ENCODE peak calls at places on chromosomes 12 and 14, in four cellular contexts. One of them, this sample, is unnamed.

GRCh38 chr14:90552465-90553297 is 155.9 kb downstream of the CALM1 start:
- DNase-seq in CD8-positive, alpha-beta T cell: no peak
- DNase-seq in SK-N-SH: no peak
- DNase-seq in upper lobe of right lung: peak
- DNase-seq in this sample: no peak

GRCh38 chr12:34340534-34341361 is 318.5 kb downstream of the ALG10 start:
- DNase-seq in CD8-positive, alpha-beta T cell: no peak
- DNase-seq in SK-N-SH: no peak
- DNase-seq in upper lobe of right lung: no peak
- DNase-seq in this sample: no peak

GRCh38 chr12:121128908-121129704 is 3.6 kb upstream of the P2RX7 start:
- DNase-seq in CD8-positive, alpha-beta T cell: peak
- DNase-seq in SK-N-SH: peak
- DNase-seq in upper lobe of right lung: peak
- DNase-seq in this sample: peak

GRCh38 chr12:123471374-123472068 is 13.6 kb downstream of the SNRNP35 start:
- DNase-seq in CD8-positive, alpha-beta T cell: no peak
- DNase-seq in SK-N-SH: no peak
- DNase-seq in upper lobe of right lung: no peak
- DNase-seq in this sample: no peak

GRCh38 chr12:11724888-11725310 is 75.4 kb downstream of the ETV6 start:
- DNase-seq in CD8-positive, alpha-beta T cell: no peak
- DNase-seq in SK-N-SH: no peak
- DNase-seq in upper lobe of right lung: no peak
- DNase-seq in this sample: no peak

GRCh38 chr12:14257734-14258467 is 107.6 kb upstream of the ATF7IP start:
- DNase-seq in CD8-positive, alpha-beta T cell: peak
- DNase-seq in SK-N-SH: peak
- DNase-seq in upper lobe of right lung: peak
- DNase-seq in this sample: peak

GRCh38 chr14:38255673-38256357 is at the start of gene CLEC14A:
- DNase-seq in CD8-positive, alpha-beta T cell: no peak
- DNase-seq in SK-N-SH: no peak
- DNase-seq in upper lobe of right lung: peak
- DNase-seq in this sample: no peak

GRCh38 chr12:1791104-1791927 is 29.0 kb upstream of the LRTM2 start:
- DNase-seq in CD8-positive, alpha-beta T cell: peak
- DNase-seq in SK-N-SH: peak
- DNase-seq in upper lobe of right lung: no peak
- DNase-seq in this sample: peak

GRCh38 chr12:77324763-77325468 is 259.5 kb upstream of the E2F7 start:
- DNase-seq in CD8-positive, alpha-beta T cell: no peak
- DNase-seq in SK-N-SH: peak
- DNase-seq in upper lobe of right lung: peak
- DNase-seq in this sample: peak

GRCh38 chr12:5070090-5070489 is 26.4 kb downstream of the KCNA5 start:
- DNase-seq in CD8-positive, alpha-beta T cell: no peak
- DNase-seq in SK-N-SH: no peak
- DNase-seq in upper lobe of right lung: no peak
- DNase-seq in this sample: no peak

GRCh38 chr12:75890660-75891059 is 140.9 kb downstream of the PHLDA1 start:
- DNase-seq in CD8-positive, alpha-beta T cell: no peak
- DNase-seq in SK-N-SH: no peak
- DNase-seq in upper lobe of right lung: no peak
- DNase-seq in this sample: no peak

GRCh38 chr12:91523831-91524230 is 341.2 kb upstream of the DCN start:
- DNase-seq in CD8-positive, alpha-beta T cell: no peak
- DNase-seq in SK-N-SH: no peak
- DNase-seq in upper lobe of right lung: no peak
- DNase-seq in this sample: no peak

GRCh38 chr14:92603309-92604257 is 90.0 kb downstream of the RIN3 start:
- DNase-seq in CD8-positive, alpha-beta T cell: peak
- DNase-seq in SK-N-SH: no peak
- DNase-seq in upper lobe of right lung: peak
- DNase-seq in this sample: peak

GRCh38 chr12:31260840-31261239 is 65.1 kb downstream of the SINHCAF start:
- DNase-seq in CD8-positive, alpha-beta T cell: no peak
- DNase-seq in SK-N-SH: no peak
- DNase-seq in upper lobe of right lung: no peak
- DNase-seq in this sample: no peak

GRCh38 chr12:19140381-19141236 is 11.1 kb downstream of the PLEKHA5 start:
- DNase-seq in CD8-positive, alpha-beta T cell: no peak
- DNase-seq in SK-N-SH: no peak
- DNase-seq in upper lobe of right lung: no peak
- DNase-seq in this sample: no peak

GRCh38 chr14:66503532-66503931 is 4.4 kb upstream of the GPHN start:
- DNase-seq in CD8-positive, alpha-beta T cell: no peak
- DNase-seq in SK-N-SH: no peak
- DNase-seq in upper lobe of right lung: no peak
- DNase-seq in this sample: no peak

GRCh38 chr14:69713127-69713800 is 53.7 kb upstream of the SRSF5 start:
- DNase-seq in CD8-positive, alpha-beta T cell: no peak
- DNase-seq in SK-N-SH: no peak
- DNase-seq in upper lobe of right lung: no peak
- DNase-seq in this sample: peak

GRCh38 chr12:97026901-97027300 is 119.8 kb downstream of the NEDD1 start:
- DNase-seq in CD8-positive, alpha-beta T cell: no peak
- DNase-seq in SK-N-SH: no peak
- DNase-seq in upper lobe of right lung: no peak
- DNase-seq in this sample: no peak

GRCh38 chr12:15710860-15711510 is 78.2 kb downstream of the EPS8 start:
- DNase-seq in CD8-positive, alpha-beta T cell: no peak
- DNase-seq in SK-N-SH: no peak
- DNase-seq in upper lobe of right lung: no peak
- DNase-seq in this sample: no peak
- H3K27ac ChIP-seq in CD8-positive, alpha-beta T cell: no peak
- H3K27ac ChIP-seq in SK-N-SH: no peak
- H3K27ac ChIP-seq in upper lobe of right lung: no peak
- H3K27ac ChIP-seq in this sample: no peak

DNA sequence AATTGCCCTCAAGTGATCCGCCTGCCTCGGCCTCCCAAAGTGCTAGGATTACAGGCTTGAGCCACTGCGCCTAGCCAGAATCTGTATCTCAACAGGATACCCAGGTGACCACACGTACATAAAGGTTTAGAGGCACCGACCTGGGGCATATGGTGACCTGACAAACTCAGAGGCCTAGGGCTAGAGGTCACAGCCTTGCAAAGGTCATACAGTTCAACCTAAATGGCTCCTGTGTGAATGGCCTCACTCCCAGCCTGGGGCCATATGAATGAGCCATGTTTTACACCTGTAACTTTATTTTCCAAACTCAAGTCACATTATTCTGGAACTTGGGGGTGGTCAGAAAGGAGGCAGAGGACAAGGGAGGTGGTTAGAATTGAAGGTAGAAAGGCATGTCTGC is 10.0 kb downstream of the STXBP6 start:
- DNase-seq in CD8-positive, alpha-beta T cell: no peak
- DNase-seq in SK-N-SH: no peak
- DNase-seq in upper lobe of right lung: no peak
- DNase-seq in this sample: no peak
- H3K4me3 ChIP-seq in CD8-positive, alpha-beta T cell: no peak
- H3K4me3 ChIP-seq in SK-N-SH: no peak
- H3K4me3 ChIP-seq in upper lobe of right lung: no peak
- H3K4me3 ChIP-seq in this sample: no peak

DNA sequence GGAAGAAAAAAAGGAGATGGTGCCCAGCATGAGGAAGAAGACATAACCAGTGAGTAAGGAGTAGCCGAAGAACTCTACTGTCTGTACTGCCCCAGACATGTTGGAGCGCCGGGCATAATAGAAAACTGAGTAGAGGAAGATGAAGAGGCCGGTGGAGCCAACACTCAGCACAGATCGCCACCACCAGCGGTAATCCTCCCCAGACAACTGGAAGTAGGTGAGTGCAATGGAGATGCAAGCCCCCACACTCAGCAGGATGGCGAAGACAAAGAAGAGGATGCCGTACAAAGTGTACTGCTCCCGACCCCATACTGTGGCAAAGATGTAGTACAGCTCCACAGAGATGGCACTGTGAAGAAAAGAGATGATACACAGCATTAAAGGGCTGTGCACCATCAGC is 844 bp upstream of the IPO4 start:
- DNase-seq in CD8-positive, alpha-beta T cell: no peak
- DNase-seq in SK-N-SH: no peak
- DNase-seq in upper lobe of right lung: no peak
- DNase-seq in this sample: no peak
- H3K27ac ChIP-seq in CD8-positive, alpha-beta T cell: no peak
- H3K27ac ChIP-seq in SK-N-SH: peak
- H3K27ac ChIP-seq in upper lobe of right lung: no peak
- H3K27ac ChIP-seq in this sample: no peak

DNA sequence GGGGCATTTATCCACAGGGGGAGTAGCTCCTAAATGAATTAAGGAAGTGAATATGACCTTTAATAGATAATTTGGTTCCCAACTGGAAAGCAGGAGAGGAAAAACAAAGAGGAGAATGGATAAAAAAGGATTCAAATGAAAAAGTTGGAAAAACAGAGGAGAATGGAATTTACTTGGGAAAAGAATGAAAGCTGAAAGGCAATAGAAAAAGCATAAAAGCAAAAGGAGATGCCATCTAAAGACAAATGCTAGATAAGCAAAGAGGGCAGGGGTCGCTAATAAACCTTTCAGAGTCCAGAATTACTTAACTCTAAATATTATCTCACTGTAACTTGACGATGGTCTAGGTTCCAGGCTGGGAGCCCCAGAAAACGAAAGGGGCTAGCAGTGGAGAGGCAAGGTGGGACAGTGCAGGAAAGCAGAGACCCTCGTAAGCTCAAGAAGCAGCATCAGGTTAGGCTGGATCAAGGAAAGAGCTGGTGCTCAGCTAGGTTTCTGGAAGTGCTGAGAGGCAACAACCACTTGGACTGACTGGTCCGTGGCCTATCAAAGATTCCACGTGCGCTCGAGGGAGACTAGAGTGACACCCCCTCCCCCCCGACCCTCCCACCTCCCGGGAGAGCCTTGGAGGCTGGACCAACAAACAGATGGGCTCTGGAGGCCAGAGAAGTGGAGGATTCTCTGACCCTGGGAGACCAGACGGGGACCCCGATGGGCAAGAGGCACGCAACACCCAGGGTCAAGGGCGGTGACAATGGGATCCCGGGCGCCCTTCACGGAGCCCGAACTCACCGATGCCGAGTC is 1.2 kb downstream of the SLC2A13 start:
- DNase-seq in CD8-positive, alpha-beta T cell: no peak
- DNase-seq in SK-N-SH: no peak
- DNase-seq in upper lobe of right lung: peak
- DNase-seq in this sample: no peak
- H3K4me3 ChIP-seq in CD8-positive, alpha-beta T cell: peak
- H3K4me3 ChIP-seq in SK-N-SH: peak
- H3K4me3 ChIP-seq in upper lobe of right lung: peak
- H3K4me3 ChIP-seq in this sample: peak

GRCh38 chr14:76769636-76770292 is 8.5 kb downstream of the VASH1 start:
- DNase-seq in CD8-positive, alpha-beta T cell: no peak
- DNase-seq in SK-N-SH: no peak
- DNase-seq in upper lobe of right lung: no peak
- DNase-seq in this sample: no peak

GRCh38 chr14:76773188-76773885 is 12.1 kb downstream of the VASH1 start:
- DNase-seq in CD8-positive, alpha-beta T cell: no peak
- DNase-seq in SK-N-SH: peak
- DNase-seq in upper lobe of right lung: peak
- DNase-seq in this sample: no peak

GRCh38 chr14:76772300-76773187 is 11.3 kb downstream of the VASH1 start:
- DNase-seq in CD8-positive, alpha-beta T cell: no peak
- DNase-seq in SK-N-SH: no peak
- DNase-seq in upper lobe of right lung: peak
- DNase-seq in this sample: no peak

GRCh38 chr14:76770521-76771431 is 9.5 kb downstream of the VASH1 start:
- DNase-seq in CD8-positive, alpha-beta T cell: no peak
- DNase-seq in SK-N-SH: no peak
- DNase-seq in upper lobe of right lung: peak
- DNase-seq in this sample: no peak

GRCh38 chr14:76771432-76771980 is 10.2 kb downstream of the VASH1 start:
- DNase-seq in CD8-positive, alpha-beta T cell: no peak
- DNase-seq in SK-N-SH: no peak
- DNase-seq in upper lobe of right lung: no peak
- DNase-seq in this sample: no peak
- H3K27ac ChIP-seq in CD8-positive, alpha-beta T cell: no peak
- H3K27ac ChIP-seq in SK-N-SH: no peak
- H3K27ac ChIP-seq in upper lobe of right lung: peak
- H3K27ac ChIP-seq in this sample: no peak

GRCh38 chr14:31969841-31970240 is 107.3 kb upstream of the ARHGAP5 start:
- DNase-seq in CD8-positive, alpha-beta T cell: no peak
- DNase-seq in SK-N-SH: no peak
- DNase-seq in upper lobe of right lung: no peak
- DNase-seq in this sample: no peak
- H3K4me3 ChIP-seq in CD8-positive, alpha-beta T cell: no peak
- H3K4me3 ChIP-seq in SK-N-SH: no peak
- H3K4me3 ChIP-seq in upper lobe of right lung: no peak
- H3K4me3 ChIP-seq in this sample: no peak

DNA sequence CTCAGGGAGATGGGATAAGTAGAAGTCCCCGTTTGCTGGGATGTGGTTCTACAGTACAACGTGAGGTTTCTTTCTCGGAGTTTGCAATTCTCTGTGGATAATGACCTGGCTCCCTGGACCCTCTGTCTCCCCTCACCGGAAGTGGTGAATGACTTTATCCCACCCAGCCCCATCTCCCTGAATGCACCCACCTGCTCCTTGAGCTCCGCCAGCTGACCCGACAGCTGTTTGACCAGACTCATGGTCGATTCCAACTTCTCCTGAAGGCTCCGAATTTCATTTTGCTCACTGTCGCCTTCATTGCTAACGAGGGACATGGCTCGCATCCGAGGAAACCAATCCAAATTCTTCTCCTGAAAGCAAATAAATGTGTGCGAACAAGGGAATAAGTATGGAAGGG is 144.6 kb downstream of the SSPN start:
- DNase-seq in CD8-positive, alpha-beta T cell: no peak
- DNase-seq in SK-N-SH: no peak
- DNase-seq in upper lobe of right lung: no peak
- DNase-seq in this sample: peak
- H3K27ac ChIP-seq in CD8-positive, alpha-beta T cell: no peak
- H3K27ac ChIP-seq in SK-N-SH: no peak
- H3K27ac ChIP-seq in upper lobe of right lung: no peak
- H3K27ac ChIP-seq in this sample: peak

DNA sequence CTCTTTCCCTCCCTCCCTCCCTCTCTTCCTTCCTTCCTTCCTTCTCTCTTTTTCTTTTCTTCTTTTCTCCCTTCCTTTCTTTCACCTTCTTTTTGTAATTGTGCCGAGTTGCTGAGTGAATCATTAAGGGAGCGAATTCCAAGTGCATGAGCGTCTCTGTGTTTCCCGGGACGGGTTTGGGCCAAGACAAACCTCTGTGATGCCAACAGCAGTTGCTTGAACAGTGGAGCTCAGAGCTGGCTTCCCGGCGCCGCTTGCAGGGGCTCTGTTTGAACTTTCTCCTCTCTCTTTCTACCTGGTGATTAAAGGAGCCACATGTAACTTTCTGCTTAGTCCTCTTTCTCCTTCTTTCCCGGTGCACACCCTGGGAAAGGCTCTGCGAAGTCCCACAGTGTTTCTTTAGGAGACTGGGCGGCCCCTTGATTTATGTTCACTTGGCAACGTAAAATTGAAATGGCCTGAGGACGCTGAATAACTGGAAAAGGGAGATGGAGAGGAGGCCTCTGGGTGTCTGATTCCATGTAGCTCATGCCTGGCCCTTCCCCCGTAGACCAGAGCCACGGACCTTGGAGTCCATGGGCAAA is 33.7 kb upstream of the MAP1LC3B2 start:
- DNase-seq in CD8-positive, alpha-beta T cell: no peak
- DNase-seq in SK-N-SH: no peak
- DNase-seq in upper lobe of right lung: no peak
- DNase-seq in this sample: no peak
- H3K4me3 ChIP-seq in CD8-positive, alpha-beta T cell: no peak
- H3K4me3 ChIP-seq in SK-N-SH: no peak
- H3K4me3 ChIP-seq in upper lobe of right lung: no peak
- H3K4me3 ChIP-seq in this sample: no peak

This sample was measured in SJCRH30.